ENCODE peak calls at places on chromosomes 13 and 19, in nine cellular contexts. One of them, this sample, is unnamed.

GRCh38 chr19:42378225-42378929 is 11.7 kb downstream of the CNFN start:
- DNase-seq in fibroblast of pulmonary artery: no peak
- DNase-seq in anterior cingulate cortex: no peak
- DNase-seq in CD4-positive, alpha-beta T cell: no peak
- DNase-seq in stomach: no peak
- DNase-seq in stimulated activated CD4-positive, alpha-beta T cell treated with anti-CD3 and anti-CD28 coated beads, Interleukin-2, amount 100 ng/mL, for 48 hours: no peak
- DNase-seq in GM10248: no peak
- DNase-seq in ACHN: no peak
- DNase-seq in CD8-positive, alpha-beta memory T cell: no peak
- DNase-seq in this sample: no peak

GRCh38 chr19:44694184-44694579 is 4.8 kb upstream of the CEACAM16 start:
- DNase-seq in fibroblast of pulmonary artery: no peak
- DNase-seq in anterior cingulate cortex: no peak
- DNase-seq in CD4-positive, alpha-beta T cell: no peak
- DNase-seq in stomach: no peak
- DNase-seq in stimulated activated CD4-positive, alpha-beta T cell treated with anti-CD3 and anti-CD28 coated beads, Interleukin-2, amount 100 ng/mL, for 48 hours: peak
- DNase-seq in GM10248: no peak
- DNase-seq in ACHN: no peak
- DNase-seq in CD8-positive, alpha-beta memory T cell: no peak
- DNase-seq in this sample: no peak

GRCh38 chr13:70391678-70392077 is 283.4 kb upstream of the KLHL1 start:
- DNase-seq in fibroblast of pulmonary artery: no peak
- DNase-seq in anterior cingulate cortex: no peak
- DNase-seq in CD4-positive, alpha-beta T cell: no peak
- DNase-seq in stomach: peak
- DNase-seq in stimulated activated CD4-positive, alpha-beta T cell treated with anti-CD3 and anti-CD28 coated beads, Interleukin-2, amount 100 ng/mL, for 48 hours: no peak
- DNase-seq in GM10248: no peak
- DNase-seq in ACHN: no peak
- DNase-seq in CD8-positive, alpha-beta memory T cell: no peak
- DNase-seq in this sample: no peak

GRCh38 chr19:36152061-36152885 is at the start of gene COX7A1:
- DNase-seq in fibroblast of pulmonary artery: peak
- DNase-seq in anterior cingulate cortex: no peak
- DNase-seq in CD4-positive, alpha-beta T cell: no peak
- DNase-seq in stomach: no peak
- DNase-seq in stimulated activated CD4-positive, alpha-beta T cell treated with anti-CD3 and anti-CD28 coated beads, Interleukin-2, amount 100 ng/mL, for 48 hours: no peak
- DNase-seq in GM10248: peak
- DNase-seq in ACHN: no peak
- DNase-seq in CD8-positive, alpha-beta memory T cell: no peak
- DNase-seq in this sample: no peak

GRCh38 chr13:25178070-25178469 is 6.0 kb upstream of the AMER2 start:
- DNase-seq in fibroblast of pulmonary artery: no peak
- DNase-seq in anterior cingulate cortex: peak
- DNase-seq in CD4-positive, alpha-beta T cell: no peak
- DNase-seq in stomach: no peak
- DNase-seq in stimulated activated CD4-positive, alpha-beta T cell treated with anti-CD3 and anti-CD28 coated beads, Interleukin-2, amount 100 ng/mL, for 48 hours: no peak
- DNase-seq in GM10248: no peak
- DNase-seq in ACHN: no peak
- DNase-seq in CD8-positive, alpha-beta memory T cell: no peak
- DNase-seq in this sample: no peak

GRCh38 chr13:50098693-50099092 is 83.4 kb downstream of the KCNRG start:
- DNase-seq in fibroblast of pulmonary artery: no peak
- DNase-seq in anterior cingulate cortex: no peak
- DNase-seq in CD4-positive, alpha-beta T cell: no peak
- DNase-seq in stomach: no peak
- DNase-seq in stimulated activated CD4-positive, alpha-beta T cell treated with anti-CD3 and anti-CD28 coated beads, Interleukin-2, amount 100 ng/mL, for 48 hours: no peak
- DNase-seq in GM10248: no peak
- DNase-seq in ACHN: no peak
- DNase-seq in CD8-positive, alpha-beta memory T cell: no peak
- DNase-seq in this sample: no peak

GRCh38 chr19:1259873-1260748 is 9.0 kb upstream of the CIRBP start:
- DNase-seq in fibroblast of pulmonary artery: no peak
- DNase-seq in anterior cingulate cortex: no peak
- DNase-seq in CD4-positive, alpha-beta T cell: no peak
- DNase-seq in stomach: no peak
- DNase-seq in stimulated activated CD4-positive, alpha-beta T cell treated with anti-CD3 and anti-CD28 coated beads, Interleukin-2, amount 100 ng/mL, for 48 hours: peak
- DNase-seq in GM10248: no peak
- DNase-seq in ACHN: no peak
- DNase-seq in CD8-positive, alpha-beta memory T cell: peak
- DNase-seq in this sample: no peak

GRCh38 chr13:41188584-41188983 is 5.8 kb downstream of the KBTBD7 start:
- DNase-seq in fibroblast of pulmonary artery: peak
- DNase-seq in anterior cingulate cortex: no peak
- DNase-seq in CD4-positive, alpha-beta T cell: no peak
- DNase-seq in stomach: no peak
- DNase-seq in stimulated activated CD4-positive, alpha-beta T cell treated with anti-CD3 and anti-CD28 coated beads, Interleukin-2, amount 100 ng/mL, for 48 hours: no peak
- DNase-seq in GM10248: no peak
- DNase-seq in ACHN: no peak
- DNase-seq in CD8-positive, alpha-beta memory T cell: no peak
- DNase-seq in this sample: no peak

GRCh38 chr13:95341441-95341840 is 40.2 kb upstream of the ABCC4 start:
- DNase-seq in fibroblast of pulmonary artery: no peak
- DNase-seq in anterior cingulate cortex: no peak
- DNase-seq in CD4-positive, alpha-beta T cell: no peak
- DNase-seq in stomach: no peak
- DNase-seq in stimulated activated CD4-positive, alpha-beta T cell treated with anti-CD3 and anti-CD28 coated beads, Interleukin-2, amount 100 ng/mL, for 48 hours: no peak
- DNase-seq in GM10248: no peak
- DNase-seq in ACHN: no peak
- DNase-seq in CD8-positive, alpha-beta memory T cell: no peak
- DNase-seq in this sample: peak

GRCh38 chr19:49168421-49168820 is 10.8 kb downstream of the TRPM4 start:
- DNase-seq in fibroblast of pulmonary artery: no peak
- DNase-seq in anterior cingulate cortex: no peak
- DNase-seq in CD4-positive, alpha-beta T cell: no peak
- DNase-seq in stomach: no peak
- DNase-seq in stimulated activated CD4-positive, alpha-beta T cell treated with anti-CD3 and anti-CD28 coated beads, Interleukin-2, amount 100 ng/mL, for 48 hours: no peak
- DNase-seq in GM10248: no peak
- DNase-seq in ACHN: no peak
- DNase-seq in CD8-positive, alpha-beta memory T cell: no peak
- DNase-seq in this sample: no peak

GRCh38 chr13:65966991-65967451 is 1263.1 kb downstream of the PCDH9 start:
- DNase-seq in fibroblast of pulmonary artery: peak
- DNase-seq in anterior cingulate cortex: no peak
- DNase-seq in CD4-positive, alpha-beta T cell: no peak
- DNase-seq in stomach: no peak
- DNase-seq in stimulated activated CD4-positive, alpha-beta T cell treated with anti-CD3 and anti-CD28 coated beads, Interleukin-2, amount 100 ng/mL, for 48 hours: no peak
- DNase-seq in GM10248: no peak
- DNase-seq in ACHN: peak
- DNase-seq in CD8-positive, alpha-beta memory T cell: no peak
- DNase-seq in this sample: peak

GRCh38 chr19:4474504-4475136 is 2.5 kb downstream of the HDGFL2 start:
- DNase-seq in fibroblast of pulmonary artery: peak
- DNase-seq in anterior cingulate cortex: peak
- DNase-seq in CD4-positive, alpha-beta T cell: no peak
- DNase-seq in stomach: no peak
- DNase-seq in stimulated activated CD4-positive, alpha-beta T cell treated with anti-CD3 and anti-CD28 coated beads, Interleukin-2, amount 100 ng/mL, for 48 hours: no peak
- DNase-seq in GM10248: peak
- DNase-seq in ACHN: no peak
- DNase-seq in CD8-positive, alpha-beta memory T cell: no peak
- DNase-seq in this sample: peak

GRCh38 chr19:2420490-2420889 is 6.9 kb downstream of the TIMM13 start:
- DNase-seq in fibroblast of pulmonary artery: no peak
- DNase-seq in anterior cingulate cortex: no peak
- DNase-seq in CD4-positive, alpha-beta T cell: no peak
- DNase-seq in stomach: no peak
- DNase-seq in stimulated activated CD4-positive, alpha-beta T cell treated with anti-CD3 and anti-CD28 coated beads, Interleukin-2, amount 100 ng/mL, for 48 hours: no peak
- DNase-seq in GM10248: no peak
- DNase-seq in ACHN: no peak
- DNase-seq in CD8-positive, alpha-beta memory T cell: no peak
- DNase-seq in this sample: no peak

GRCh38 chr19:35284153-35285140 is 2.1 kb downstream of the HAMP start:
- DNase-seq in fibroblast of pulmonary artery: no peak
- DNase-seq in anterior cingulate cortex: no peak
- DNase-seq in CD4-positive, alpha-beta T cell: no peak
- DNase-seq in stomach: no peak
- DNase-seq in stimulated activated CD4-positive, alpha-beta T cell treated with anti-CD3 and anti-CD28 coated beads, Interleukin-2, amount 100 ng/mL, for 48 hours: no peak
- DNase-seq in GM10248: no peak
- DNase-seq in ACHN: no peak
- DNase-seq in CD8-positive, alpha-beta memory T cell: no peak
- DNase-seq in this sample: no peak

GRCh38 chr19:8054169-8054568 is 1.6 kb downstream of the CCL25 start:
- DNase-seq in fibroblast of pulmonary artery: no peak
- DNase-seq in anterior cingulate cortex: no peak
- DNase-seq in CD4-positive, alpha-beta T cell: no peak
- DNase-seq in stomach: no peak
- DNase-seq in stimulated activated CD4-positive, alpha-beta T cell treated with anti-CD3 and anti-CD28 coated beads, Interleukin-2, amount 100 ng/mL, for 48 hours: no peak
- DNase-seq in GM10248: no peak
- DNase-seq in ACHN: no peak
- DNase-seq in CD8-positive, alpha-beta memory T cell: no peak
- DNase-seq in this sample: no peak

GRCh38 chr13:94759120-94759728 is 46.9 kb upstream of the SOX21 start:
- DNase-seq in fibroblast of pulmonary artery: no peak
- DNase-seq in anterior cingulate cortex: no peak
- DNase-seq in CD4-positive, alpha-beta T cell: no peak
- DNase-seq in stomach: no peak
- DNase-seq in stimulated activated CD4-positive, alpha-beta T cell treated with anti-CD3 and anti-CD28 coated beads, Interleukin-2, amount 100 ng/mL, for 48 hours: no peak
- DNase-seq in GM10248: no peak
- DNase-seq in ACHN: no peak
- DNase-seq in CD8-positive, alpha-beta memory T cell: no peak
- DNase-seq in this sample: no peak

This sample was measured in myocyte.